ENCODE peak calls at places on chromosomes 1 and 21, in four cellular contexts. G is GM12878, L is K562, P is IMR-90. K is an unnamed sample.

GRCh38 chr21:40143822-40144525 is 276.7 kb downstream of the PCP4 start:
- DNase-seq in P (peak), G (no peak), L (peak), K (peak)

GRCh38 chr1:2031546-2032540 is 12.7 kb downstream of the GABRD start:
- DNase-seq in P (no peak), L (no peak), G (no peak), K (no peak)

GRCh38 chr1:2783435-2784397 is 17.8 kb downstream of the TTC34 start:
- DNase-seq in G (no peak), P (no peak), L (no peak), K (no peak)

GRCh38 chr1:16126738-16127515 is 28.9 kb downstream of the EPHA2 start:
- DNase-seq in G (no peak), P (no peak), L (no peak), K (no peak)

GRCh38 chr1:201170533-201171062 is 16.3 kb upstream of the TMEM9 start:
- DNase-seq in G (peak), L (peak), P (peak), K (peak)

GRCh38 chr1:20470174-20470573 is 15.8 kb downstream of the CAMK2N1 start:
- DNase-seq in G (no peak), L (no peak), P (no peak), K (peak)

GRCh38 chr1:226912587-226913176 is 27.4 kb upstream of the COQ8A start:
- DNase-seq in L (peak), P (peak), G (peak), K (peak)

GRCh38 chr1:150009604-150010387 is 730 bp downstream of the OTUD7B start:
- DNase-seq in L (peak), G (no peak), P (peak), K (peak)

DNA sequence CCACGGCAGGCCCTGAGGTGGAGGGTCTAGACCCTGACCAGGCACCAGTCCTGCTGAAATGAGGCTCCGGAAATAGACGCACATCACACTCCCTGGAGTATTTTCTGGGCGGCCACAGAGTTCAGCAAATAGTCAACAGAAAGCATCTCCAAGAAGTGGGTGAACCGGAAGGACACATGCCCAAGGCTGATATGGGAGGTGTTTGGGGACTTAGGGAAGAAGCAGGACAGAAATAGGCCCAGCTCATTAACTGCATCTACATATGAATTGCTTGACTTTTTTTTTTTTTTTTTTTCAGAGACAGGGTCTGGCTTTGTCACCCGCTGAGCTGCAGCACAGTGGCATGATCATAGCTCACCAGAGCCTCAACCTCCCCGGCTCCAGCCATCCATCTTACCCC is 36.5 kb upstream of the GPR157 start:
- DNase-seq in G (no peak), L (no peak), P (no peak), K (no peak)
- H3K9ac ChIP-seq in G (no peak), L (peak), P (no peak), K (no peak)

GRCh38 chr1:218350909-218351616 is 5.9 kb downstream of the TGFB2 start:
- DNase-seq in L (no peak), G (no peak), P (peak), K (peak)
- H3K27ac ChIP-seq in L (no peak), G (no peak), P (peak), K (peak)

DNA sequence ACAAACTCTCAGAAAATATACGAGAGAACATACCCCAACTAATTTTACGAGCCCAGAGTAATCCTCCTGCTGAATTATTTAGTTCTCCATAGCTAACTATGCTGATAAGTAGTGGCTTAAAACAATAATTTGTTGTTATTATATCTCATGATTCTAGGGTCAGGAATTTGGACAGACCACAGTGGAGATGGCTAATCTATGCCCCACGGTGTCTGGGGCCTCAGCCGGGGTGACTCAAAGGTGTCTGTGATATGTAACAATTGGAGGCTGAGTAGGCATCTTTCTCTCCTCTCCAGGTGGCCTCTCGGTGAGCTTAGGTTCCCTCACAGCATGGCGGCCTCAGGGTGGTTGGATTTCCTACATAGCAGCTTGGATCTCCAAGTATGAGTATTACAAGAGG is 35.4 kb upstream of the FOXO6 start:
- DNase-seq in L (no peak), G (no peak), P (no peak), K (no peak)
- TF ChIP-seq FOS in L (no peak), G (no peak), P (no peak), K (no peak)

GRCh38 chr1:209199371-209199770 is 384.1 kb upstream of the CAMK1G start:
- DNase-seq in G (no peak), P (no peak), L (no peak), K (no peak)
- H3K9ac ChIP-seq in G (no peak), P (no peak), L (no peak), K (no peak)

DNA sequence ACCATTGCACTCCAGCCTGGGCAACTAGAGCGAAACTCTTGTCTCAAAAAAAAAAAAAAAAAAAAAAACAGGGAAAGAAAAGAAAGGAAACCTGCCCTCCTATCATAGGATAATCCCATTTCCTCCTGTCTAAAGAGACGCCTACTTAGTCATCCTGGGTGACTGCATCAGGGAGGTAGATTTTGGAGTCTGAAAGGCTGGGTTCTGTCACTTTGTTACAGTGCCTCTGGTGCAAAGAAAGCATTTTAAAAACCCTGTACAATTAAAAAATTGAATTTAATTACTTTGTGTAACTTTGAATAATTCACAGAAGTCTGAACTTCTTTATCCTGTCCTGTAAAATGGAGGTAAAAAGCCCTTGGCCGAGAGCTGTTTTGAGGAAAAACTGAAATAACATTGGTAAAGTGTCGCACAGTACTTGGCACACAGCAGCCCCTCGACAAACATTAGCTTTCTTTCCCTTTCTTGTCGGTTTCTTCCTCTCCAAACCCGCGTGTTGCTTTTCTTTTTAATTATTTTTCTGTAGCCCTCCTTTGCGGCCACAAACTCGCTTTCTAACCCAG is 657 bp upstream of the HDAC1 start:
- DNase-seq in G (no peak), P (peak), L (peak), K (peak)
- H3K27ac ChIP-seq in G (peak), P (peak), L (peak), K (peak)

GRCh38 chr21:29914326-29914725 is 25.5 kb downstream of the GRIK1 start:
- DNase-seq in G (no peak), L (no peak), P (no peak), K (no peak)
- TF ChIP-seq FOS in G (no peak), L (no peak), P (no peak), K (no peak)

GRCh38 chr1:151510957-151511635 is at the start of gene CGN:
- DNase-seq in P (peak), G (no peak), L (peak), K (peak)
- H3K9ac ChIP-seq in P (peak), G (peak), L (peak), K (peak)

GRCh38 chr1:113201560-113201959 is 128.6 kb downstream of the LRIG2 start:
- DNase-seq in L (no peak), G (no peak), P (no peak), K (no peak)
- H3K27ac ChIP-seq in L (no peak), G (no peak), P (no peak), K (no peak)

K was measured in endothelial cell of umbilical vein.